ENCODE peak calls at places on chromosomes 16 and 17, in ten cellular contexts. One of them, this sample, is unnamed.
A peak's percentile ranks its signal among the peaks of the same experiment; 100 is the strongest.

GRCh38 chr17:52170963-52171572 is 12.6 kb upstream of the CA10 start:
- DNase-seq in breast epithelium: no peak
- DNase-seq in GM23338: peak; percentile 70
- DNase-seq in T-helper 2 cell: no peak
- DNase-seq in stimulated activated CD4-positive, alpha-beta T cell treated with anti-CD3 and anti-CD28 coated beads, Interleukin-1b, Interleukin-23, amount 100 ng/mL, for 24 hours: no peak
- DNase-seq in transverse colon: no peak
- DNase-seq in EL: peak; percentile 7
- DNase-seq in HEK293T: peak; percentile 21
- DNase-seq in left ventricle myocardium inferior: no peak
- DNase-seq in stimulated activated CD8-positive, alpha-beta memory T cell treated with anti-CD3 and anti-CD28 coated beads, Interleukin-4, amount 100 ng/mL, for 4 hours: no peak
- DNase-seq in this sample: no peak

GRCh38 chr17:31678431-31678830 is 180.6 kb downstream of the COPRS start:
- DNase-seq in breast epithelium: no peak
- DNase-seq in GM23338: no peak
- DNase-seq in T-helper 2 cell: no peak
- DNase-seq in stimulated activated CD4-positive, alpha-beta T cell treated with anti-CD3 and anti-CD28 coated beads, Interleukin-1b, Interleukin-23, amount 100 ng/mL, for 24 hours: no peak
- DNase-seq in transverse colon: no peak
- DNase-seq in EL: peak; percentile 71
- DNase-seq in HEK293T: no peak
- DNase-seq in left ventricle myocardium inferior: no peak
- DNase-seq in stimulated activated CD8-positive, alpha-beta memory T cell treated with anti-CD3 and anti-CD28 coated beads, Interleukin-4, amount 100 ng/mL, for 4 hours: no peak
- DNase-seq in this sample: no peak

GRCh38 chr17:48728232-48729231 is at the start of gene HOXB13:
- DNase-seq in breast epithelium: no peak
- DNase-seq in GM23338: peak; percentile 77
- DNase-seq in T-helper 2 cell: peak; percentile 54
- DNase-seq in stimulated activated CD4-positive, alpha-beta T cell treated with anti-CD3 and anti-CD28 coated beads, Interleukin-1b, Interleukin-23, amount 100 ng/mL, for 24 hours: peak; percentile 37
- DNase-seq in transverse colon: peak; percentile 73
- DNase-seq in EL: peak; percentile 64
- DNase-seq in HEK293T: peak; percentile 84
- DNase-seq in left ventricle myocardium inferior: peak; percentile 32
- DNase-seq in stimulated activated CD8-positive, alpha-beta memory T cell treated with anti-CD3 and anti-CD28 coated beads, Interleukin-4, amount 100 ng/mL, for 4 hours: no peak
- DNase-seq in this sample: peak; percentile 38

GRCh38 chr17:64418506-64419339 is 28.1 kb upstream of the PECAM1 start:
- DNase-seq in breast epithelium: no peak
- DNase-seq in GM23338: peak; percentile 76
- DNase-seq in T-helper 2 cell: peak; percentile 71
- DNase-seq in stimulated activated CD4-positive, alpha-beta T cell treated with anti-CD3 and anti-CD28 coated beads, Interleukin-1b, Interleukin-23, amount 100 ng/mL, for 24 hours: no peak
- DNase-seq in transverse colon: no peak
- DNase-seq in EL: peak; percentile 71
- DNase-seq in HEK293T: peak; percentile 66
- DNase-seq in left ventricle myocardium inferior: no peak
- DNase-seq in stimulated activated CD8-positive, alpha-beta memory T cell treated with anti-CD3 and anti-CD28 coated beads, Interleukin-4, amount 100 ng/mL, for 4 hours: no peak
- DNase-seq in this sample: peak; percentile 78

GRCh38 chr16:78249832-78250231 is 150.4 kb downstream of the WWOX start:
- DNase-seq in breast epithelium: no peak
- DNase-seq in GM23338: no peak
- DNase-seq in T-helper 2 cell: no peak
- DNase-seq in stimulated activated CD4-positive, alpha-beta T cell treated with anti-CD3 and anti-CD28 coated beads, Interleukin-1b, Interleukin-23, amount 100 ng/mL, for 24 hours: no peak
- DNase-seq in transverse colon: no peak
- DNase-seq in EL: no peak
- DNase-seq in HEK293T: no peak
- DNase-seq in left ventricle myocardium inferior: no peak
- DNase-seq in stimulated activated CD8-positive, alpha-beta memory T cell treated with anti-CD3 and anti-CD28 coated beads, Interleukin-4, amount 100 ng/mL, for 4 hours: no peak
- DNase-seq in this sample: no peak

GRCh38 chr16:86347090-86347489 is 163.2 kb upstream of the FOXF1 start:
- DNase-seq in breast epithelium: no peak
- DNase-seq in GM23338: no peak
- DNase-seq in T-helper 2 cell: no peak
- DNase-seq in stimulated activated CD4-positive, alpha-beta T cell treated with anti-CD3 and anti-CD28 coated beads, Interleukin-1b, Interleukin-23, amount 100 ng/mL, for 24 hours: no peak
- DNase-seq in transverse colon: no peak
- DNase-seq in EL: no peak
- DNase-seq in HEK293T: no peak
- DNase-seq in left ventricle myocardium inferior: no peak
- DNase-seq in stimulated activated CD8-positive, alpha-beta memory T cell treated with anti-CD3 and anti-CD28 coated beads, Interleukin-4, amount 100 ng/mL, for 4 hours: no peak
- DNase-seq in this sample: no peak

GRCh38 chr17:48104440-48104839 is 3.1 kb upstream of the SNX11 start:
- DNase-seq in breast epithelium: no peak
- DNase-seq in GM23338: no peak
- DNase-seq in T-helper 2 cell: peak; percentile 17
- DNase-seq in stimulated activated CD4-positive, alpha-beta T cell treated with anti-CD3 and anti-CD28 coated beads, Interleukin-1b, Interleukin-23, amount 100 ng/mL, for 24 hours: no peak
- DNase-seq in transverse colon: no peak
- DNase-seq in EL: no peak
- DNase-seq in HEK293T: no peak
- DNase-seq in left ventricle myocardium inferior: no peak
- DNase-seq in stimulated activated CD8-positive, alpha-beta memory T cell treated with anti-CD3 and anti-CD28 coated beads, Interleukin-4, amount 100 ng/mL, for 4 hours: no peak
- DNase-seq in this sample: no peak

GRCh38 chr17:17305282-17305801 is 2.2 kb downstream of the NT5M start:
- DNase-seq in breast epithelium: no peak
- DNase-seq in GM23338: no peak
- DNase-seq in T-helper 2 cell: peak; percentile 86
- DNase-seq in stimulated activated CD4-positive, alpha-beta T cell treated with anti-CD3 and anti-CD28 coated beads, Interleukin-1b, Interleukin-23, amount 100 ng/mL, for 24 hours: peak; percentile 16
- DNase-seq in transverse colon: peak; percentile 57
- DNase-seq in EL: no peak
- DNase-seq in HEK293T: no peak
- DNase-seq in left ventricle myocardium inferior: no peak
- DNase-seq in stimulated activated CD8-positive, alpha-beta memory T cell treated with anti-CD3 and anti-CD28 coated beads, Interleukin-4, amount 100 ng/mL, for 4 hours: peak; percentile 14
- DNase-seq in this sample: no peak

GRCh38 chr17:65696739-65697394 is 135.4 kb upstream of the AXIN2 start:
- DNase-seq in breast epithelium: no peak
- DNase-seq in GM23338: no peak
- DNase-seq in T-helper 2 cell: no peak
- DNase-seq in stimulated activated CD4-positive, alpha-beta T cell treated with anti-CD3 and anti-CD28 coated beads, Interleukin-1b, Interleukin-23, amount 100 ng/mL, for 24 hours: no peak
- DNase-seq in transverse colon: no peak
- DNase-seq in EL: peak; percentile 82
- DNase-seq in HEK293T: no peak
- DNase-seq in left ventricle myocardium inferior: no peak
- DNase-seq in stimulated activated CD8-positive, alpha-beta memory T cell treated with anti-CD3 and anti-CD28 coated beads, Interleukin-4, amount 100 ng/mL, for 4 hours: no peak
- DNase-seq in this sample: no peak

GRCh38 chr16:90015586-90016338 is 3.5 kb downstream of the DBNDD1 start:
- DNase-seq in breast epithelium: no peak
- DNase-seq in GM23338: no peak
- DNase-seq in T-helper 2 cell: no peak
- DNase-seq in stimulated activated CD4-positive, alpha-beta T cell treated with anti-CD3 and anti-CD28 coated beads, Interleukin-1b, Interleukin-23, amount 100 ng/mL, for 24 hours: no peak
- DNase-seq in transverse colon: no peak
- DNase-seq in EL: no peak
- DNase-seq in HEK293T: no peak
- DNase-seq in left ventricle myocardium inferior: no peak
- DNase-seq in stimulated activated CD8-positive, alpha-beta memory T cell treated with anti-CD3 and anti-CD28 coated beads, Interleukin-4, amount 100 ng/mL, for 4 hours: no peak
- DNase-seq in this sample: no peak

GRCh38 chr16:24525970-24526559 is 13.3 kb upstream of the RBBP6 start:
- DNase-seq in breast epithelium: no peak
- DNase-seq in GM23338: no peak
- DNase-seq in T-helper 2 cell: no peak
- DNase-seq in stimulated activated CD4-positive, alpha-beta T cell treated with anti-CD3 and anti-CD28 coated beads, Interleukin-1b, Interleukin-23, amount 100 ng/mL, for 24 hours: no peak
- DNase-seq in transverse colon: no peak
- DNase-seq in EL: peak; percentile 81
- DNase-seq in HEK293T: no peak
- DNase-seq in left ventricle myocardium inferior: no peak
- DNase-seq in stimulated activated CD8-positive, alpha-beta memory T cell treated with anti-CD3 and anti-CD28 coated beads, Interleukin-4, amount 100 ng/mL, for 4 hours: no peak
- DNase-seq in this sample: no peak

This sample was measured in NCI-H2227 treated with DMSO at 0.1 percent for 48 hours.